ENCODE peak calls at places on chromosome 13, in nine cellular contexts. E is adrenal gland; S is OCI-LY7; H is CD8-positive, alpha-beta T cell; B is uterus; Z is HCT116; G is upper lobe of right lung; N is ascending aorta; J is RWPE2. K is an unnamed sample.

GRCh38 chr13:49503951-49504350 is 8.2 kb downstream of the PHF11 start:
- DNase-seq in E (no peak), S (no peak), H (no peak), B (no peak), Z (no peak), G (no peak), N (no peak), J (no peak), K (no peak)

GRCh38 chr13:24064258-24064860 is 96.2 kb upstream of the SPATA13 start:
- DNase-seq in E (no peak), S (no peak), H (no peak), B (no peak), Z (no peak), G (no peak), N (no peak), J (no peak), K (no peak)

GRCh38 chr13:48595330-48596127 is 58.2 kb upstream of the CYSLTR2 start:
- DNase-seq in E (peak; percentile 81), S (peak; percentile 68), H (peak; percentile 20), B (peak; percentile 38), Z (peak; percentile 50), G (no peak), N (no peak), J (no peak), K (no peak)

GRCh38 chr13:111629933-111630332 is 309.5 kb downstream of the TEX29 start:
- DNase-seq in E (no peak), S (no peak), H (no peak), B (no peak), Z (no peak), G (no peak), N (no peak), J (no peak), K (no peak)

GRCh38 chr13:45206340-45206739 is 5.5 kb upstream of the KCTD4 start:
- DNase-seq in E (no peak), S (no peak), H (no peak), B (no peak), Z (peak; percentile 69), G (no peak), N (no peak), J (no peak), K (peak; percentile 69)

GRCh38 chr13:44796597-44797517 is 192.4 kb downstream of the NUFIP1 start:
- DNase-seq in E (no peak), S (no peak), H (no peak), B (no peak), Z (no peak), G (no peak), N (no peak), J (no peak), K (no peak)

GRCh38 chr13:44147222-44147621 is 226.4 kb upstream of the SERP2 start:
- DNase-seq in E (no peak), S (no peak), H (no peak), B (no peak), Z (no peak), G (no peak), N (no peak), J (no peak), K (no peak)

GRCh38 chr13:44401577-44401976 is 28.0 kb downstream of the SERP2 start:
- DNase-seq in E (no peak), S (no peak), H (no peak), B (no peak), Z (no peak), G (no peak), N (no peak), J (no peak), K (no peak)

GRCh38 chr13:113992276-113993005 is 18.6 kb upstream of the C13orf46 start:
- DNase-seq in E (no peak), S (no peak), H (no peak), B (no peak), Z (no peak), G (no peak), N (no peak), J (peak; percentile 34), K (no peak)

GRCh38 chr13:98026457-98026857 is 73.0 kb downstream of the IPO5 start:
- DNase-seq in E (peak; percentile 30), S (no peak), H (no peak), B (no peak), Z (no peak), G (no peak), N (no peak), J (no peak), K (no peak)

GRCh38 chr13:48775804-48776203 is 122.1 kb downstream of the CYSLTR2 start:
- DNase-seq in E (no peak), S (no peak), H (no peak), B (no peak), Z (no peak), G (no peak), N (no peak), J (no peak), K (no peak)

GRCh38 chr13:107130516-107130915 is 562.6 kb upstream of the ARGLU1 start:
- DNase-seq in E (no peak), S (no peak), H (no peak), B (no peak), Z (no peak), G (no peak), N (no peak), J (no peak), K (no peak)

GRCh38 chr13:24251525-24251924 is 57.9 kb upstream of the C1QTNF9 start:
- DNase-seq in E (no peak), S (no peak), H (peak; percentile 73), B (no peak), Z (no peak), G (no peak), N (no peak), J (no peak), K (no peak)

GRCh38 chr13:112053744-112054615 is 13.0 kb upstream of the SOX1 start:
- DNase-seq in E (no peak), S (no peak), H (no peak), B (no peak), Z (no peak), G (no peak), N (no peak), J (no peak), K (no peak)

GRCh38 chr13:112200200-112200599 is 133.3 kb downstream of the SOX1 start:
- DNase-seq in E (no peak), S (no peak), H (no peak), B (no peak), Z (no peak), G (no peak), N (no peak), J (no peak), K (no peak)

GRCh38 chr13:72567566-72567965 is 159.9 kb downstream of the MZT1 start:
- DNase-seq in E (no peak), S (no peak), H (no peak), B (no peak), Z (no peak), G (no peak), N (no peak), J (no peak), K (no peak)

GRCh38 chr13:52085416-52085815 is 43.5 kb downstream of the NEK5 start:
- DNase-seq in E (no peak), S (no peak), H (no peak), B (no peak), Z (no peak), G (no peak), N (no peak), J (no peak), K (no peak)

GRCh38 chr13:25143693-25144092 is 28.4 kb downstream of the AMER2 start:
- DNase-seq in E (no peak), S (no peak), H (no peak), B (no peak), Z (no peak), G (no peak), N (no peak), J (no peak), K (no peak)

GRCh38 chr13:69168436-69168835 is 939.2 kb upstream of the ATXN8OS start:
- DNase-seq in E (no peak), S (no peak), H (no peak), B (no peak), Z (no peak), G (no peak), N (no peak), J (no peak), K (no peak)

GRCh38 chr13:95087746-95088305 is 213.4 kb downstream of the ABCC4 start:
- DNase-seq in E (no peak), S (no peak), H (no peak), B (no peak), Z (no peak), G (no peak), N (no peak), J (no peak), K (no peak)

DNA sequence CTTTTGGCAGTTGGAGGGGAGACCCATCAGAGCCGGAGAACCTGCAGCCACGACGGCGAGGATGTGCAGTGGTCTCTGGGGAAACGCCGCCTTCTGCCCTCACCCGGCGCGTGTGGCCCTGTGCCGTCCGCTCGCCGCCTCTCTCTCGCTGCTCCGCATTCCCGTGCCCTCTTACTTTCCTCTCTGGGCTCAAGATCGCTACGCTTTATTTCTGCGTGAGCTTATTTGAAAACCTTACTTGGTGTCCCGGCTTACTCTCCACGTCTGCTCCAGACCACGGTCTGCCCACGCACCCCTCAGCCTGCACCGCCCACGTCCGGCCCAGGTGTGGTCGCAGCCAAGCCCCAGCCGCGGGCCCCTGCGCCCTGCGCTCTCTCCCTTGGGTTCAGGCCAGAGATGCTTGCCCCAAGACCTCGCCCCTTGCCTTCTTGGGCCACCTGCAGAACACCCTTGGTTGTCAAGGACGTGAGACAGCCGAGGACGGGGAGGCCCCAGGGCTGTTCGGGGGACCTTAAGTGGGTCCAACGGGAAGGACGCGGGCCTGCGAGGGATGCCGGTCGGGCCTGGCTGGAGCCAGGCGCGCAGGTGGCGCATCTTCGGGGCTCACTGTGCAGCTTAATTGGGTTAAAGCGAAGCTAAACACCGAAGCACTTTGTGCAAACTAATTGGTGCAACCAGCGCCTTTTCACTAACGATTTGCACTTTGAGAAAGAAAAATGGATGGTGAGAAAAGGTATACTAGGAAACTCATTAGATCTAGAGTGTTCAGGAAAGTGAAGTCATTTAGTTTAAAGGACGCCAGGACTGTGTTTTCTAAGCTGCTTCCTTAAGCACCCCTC is 2.1 kb upstream of the MAB21L1 start:
- DNase-seq in E (no peak), S (no peak), H (no peak), B (no peak), Z (no peak), G (no peak), N (no peak), J (no peak), K (no peak)
- H3K4me3 ChIP-seq in E (no peak overlapping the region), S (no peak overlapping the region), H (no peak overlapping the region), B (no peak overlapping the region), Z (no peak overlapping the region), G (no peak overlapping the region), N (no peak overlapping the region), J (no peak overlapping the region), K (peak overlapping the region; percentile 9)

GRCh38 chr13:100440756-100441421 is 147.7 kb downstream of the GGACT start:
- DNase-seq in E (no peak), S (no peak), H (no peak), B (no peak), Z (no peak), G (no peak), N (no peak), J (no peak), K (no peak)
- H3K36me3 ChIP-seq in E (no peaks in the 10 kb centered on the region), S (no peaks in the 10 kb centered on the region), H (no peaks in the 10 kb centered on the region), B (no peaks in the 10 kb centered on the region), Z (no peaks in the 10 kb centered on the region), G (no peaks in the 10 kb centered on the region), N (no peaks in the 10 kb centered on the region), J (no peaks in the 10 kb centered on the region), K (no peaks in the 10 kb centered on the region)

GRCh38 chr13:105139380-105140285 is 1395.8 kb downstream of the EFNB2 start:
- DNase-seq in E (peak; percentile 21), S (peak; percentile 46), H (peak; percentile 18), B (no peak), Z (peak; percentile 44), G (peak; percentile 78), N (no peak), J (no peak), K (peak; percentile 69)
- TF ChIP-seq CTCF in E (no peak), S (peak; percentile 30), H (no peak), B (no peak), Z (peak; percentile 16), G (peak; percentile 42), N (peak; percentile 32), J (no peak), K (peak; percentile 69)

GRCh38 chr13:39599842-39600241 is 3.2 kb downstream of the LHFPL6 start:
- DNase-seq in E (no peak), S (no peak), H (no peak), B (no peak), Z (no peak), G (no peak), N (no peak), J (no peak), K (no peak)
- H3K4me3 ChIP-seq in E (no peak overlapping the region), S (peak overlapping the region; percentile 92), H (no peak overlapping the region), B (peak overlapping the region; percentile 80), Z (no peak overlapping the region), G (peak overlapping the region; percentile 89), N (peak overlapping the region; percentile 92), J (no peak overlapping the region), K (no peak overlapping the region)